ENCODE peak calls at places on chromosome 7, in four cellular contexts. S, H, Y and G are unnamed samples.

GRCh38 chr7:17436126-17436525 is 137.7 kb downstream of the AHR start:
- DNase-seq in H (peak), Y (no peak), S (no peak), G (peak)

GRCh38 chr7:35508623-35509400 is 186.1 kb downstream of the HERPUD2 start:
- DNase-seq in Y (no peak), H (no peak), S (no peak), G (no peak)

GRCh38 chr7:16615234-16615633 is 30.3 kb downstream of the ANKMY2 start:
- DNase-seq in H (no peak), S (no peak), Y (no peak), G (no peak)

GRCh38 chr7:35257251-35258124 is 3.6 kb upstream of the TBX20 start:
- DNase-seq in Y (no peak), S (no peak), H (no peak), G (no peak)

GRCh38 chr7:144408116-144408515 is 4.6 kb upstream of the NOBOX start:
- DNase-seq in Y (no peak), S (no peak), H (no peak), G (no peak)

GRCh38 chr7:76358053-76358477 is 726 bp downstream of the YWHAG start:
- DNase-seq in Y (peak), S (no peak), H (peak), G (peak)

GRCh38 chr7:131934452-131934851 is 378.0 kb upstream of the PODXL start:
- DNase-seq in S (no peak), Y (no peak), H (no peak), G (no peak)

GRCh38 chr7:149294641-149295480 is 32.9 kb downstream of the ZNF783 start:
- DNase-seq in Y (no peak), S (no peak), H (no peak), G (no peak)

GRCh38 chr7:2735744-2736143 is 47.7 kb downstream of the AMZ1 start:
- DNase-seq in S (no peak), H (no peak), Y (peak), G (no peak)

GRCh38 chr7:157032128-157032527 is 21.7 kb upstream of the MNX1 start:
- DNase-seq in Y (no peak), H (no peak), S (no peak), G (no peak)

GRCh38 chr7:25844109-25844915 is 307.7 kb upstream of the NFE2L3 start:
- DNase-seq in S (no peak), Y (no peak), H (peak), G (no peak)

GRCh38 chr7:140314571-140315480 is 83.5 kb downstream of the SLC37A3 start:
- DNase-seq in H (no peak), S (no peak), Y (peak), G (no peak)

GRCh38 chr7:105787793-105788192 is 88.6 kb downstream of the ATXN7L1 start:
- DNase-seq in S (no peak), Y (no peak), H (no peak), G (no peak)

GRCh38 chr7:123485187-123485586 is 49.2 kb downstream of the IQUB start:
- DNase-seq in H (no peak), S (no peak), Y (no peak), G (no peak)

GRCh38 chr7:101363734-101364374 is 1.2 kb downstream of the COL26A1 start:
- DNase-seq in S (peak), Y (peak), H (no peak), G (peak)

GRCh38 chr7:4058158-4058557 is 623.9 kb upstream of the FOXK1 start:
- DNase-seq in S (no peak), Y (no peak), H (peak), G (no peak)

GRCh38 chr7:152521420-152522337 is 85.9 kb upstream of the KMT2C start:
- DNase-seq in Y (no peak), H (no peak), S (no peak), G (no peak)

GRCh38 chr7:73727963-73728362 is 8.5 kb upstream of the STX1A start:
- DNase-seq in H (no peak), Y (no peak), S (no peak), G (no peak)

GRCh38 chr7:101125989-101126650 is 784 bp upstream of the SERPINE1 start:
- DNase-seq in H (peak), S (no peak), Y (no peak), G (peak)